ENCODE peak calls at places on chromosomes 16 and 17, in seven cellular contexts. J, N, L, R, Q, X and I are unnamed samples.

GRCh38 chr16:87582221-87582965 is 19.9 kb upstream of the JPH3 start:
- DNase-seq in J (no peak), Q (no peak), R (no peak), L (peak; percentile 75), N (no peak), X (peak; percentile 95), I (no peak)

GRCh38 chr17:82031303-82031884 is at the start of gene RAC3:
- DNase-seq in R (no peak), Q (no peak), J (peak; percentile 60), L (peak; percentile 11), N (no peak), X (peak; percentile 39), I (peak; percentile 72)

GRCh38 chr17:73278465-73279453 is 17.1 kb upstream of the CPSF4L start:
- DNase-seq in R (peak; percentile 88), L (no peak), Q (no peak), X (no peak), J (no peak), N (peak; percentile 31), I (no peak)

GRCh38 chr16:88045820-88046303 is 94.6 kb downstream of the BANP start:
- DNase-seq in X (no peak), Q (no peak), R (no peak), N (no peak), L (no peak), J (no peak), I (no peak)

GRCh38 chr16:89031715-89032659 is 55.0 kb upstream of the CBFA2T3 start:
- DNase-seq in X (no peak), L (no peak), R (no peak), J (no peak), Q (no peak), N (no peak), I (no peak)

GRCh38 chr16:79770244-79771064 is 169.9 kb upstream of the MAF start:
- DNase-seq in R (peak; percentile 89), Q (peak; percentile 79), N (peak; percentile 92), L (peak; percentile 40), X (peak; percentile 91), J (peak; percentile 96), I (peak; percentile 84)

GRCh38 chr16:84758627-84759026 is 58.8 kb downstream of the USP10 start:
- DNase-seq in Q (no peak), J (no peak), X (no peak), R (no peak), L (no peak), N (no peak), I (no peak)

GRCh38 chr16:81094771-81095251 is 1.4 kb downstream of the GCSH start:
- DNase-seq in R (peak; percentile 80), L (peak; percentile 16), J (no peak), N (no peak), X (peak; percentile 17), Q (no peak), I (no peak)

GRCh38 chr16:1105888-1106620 is 10.0 kb upstream of the C1QTNF8 start:
- DNase-seq in R (peak; percentile 32), L (peak; percentile 33), J (peak; percentile 57), X (peak; percentile 48), N (peak; percentile 81), Q (peak; percentile 91), I (peak; percentile 64)

GRCh38 chr17:66306413-66306812 is 4.0 kb downstream of the PRKCA start:
- DNase-seq in J (no peak), L (peak; percentile 73), Q (no peak), N (no peak), X (peak; percentile 54), R (no peak), I (no peak)

GRCh38 chr17:43917348-43918025 is 10.2 kb upstream of the MPP2 start:
- DNase-seq in R (peak; percentile 30), J (peak; percentile 77), N (peak; percentile 87), Q (peak; percentile 84), L (peak; percentile 10), X (peak; percentile 26), I (no peak)

GRCh38 chr17:80738020-80738380 is 193.4 kb downstream of the RPTOR start:
- DNase-seq in J (no peak), R (no peak), X (no peak), Q (no peak), N (no peak), L (no peak), I (no peak)

GRCh38 chr16:57791156-57791902 is 11.0 kb downstream of the KIFC3 start:
- DNase-seq in L (no peak), X (no peak), N (no peak), Q (no peak), J (no peak), R (no peak), I (no peak)
- H2AK5ac ChIP-seq in L (no peak overlapping the region), X (no peak overlapping the region), N (no peak overlapping the region), Q (no peak overlapping the region), J (no peak overlapping the region), R (no peak overlapping the region), I (no peak overlapping the region)

GRCh38 chr17:15493031-15493750 is 25.8 kb upstream of the CDRT4 start:
- DNase-seq in X (no peak), L (no peak), J (peak; percentile 60), N (no peak), R (no peak), Q (peak; percentile 50), I (no peak)
- H2AK5ac ChIP-seq in X (no peak overlapping the region), L (peak overlapping the region; percentile 24), J (peak overlapping the region; percentile 16), N (no peak overlapping the region), R (no peak overlapping the region), Q (peak overlapping the region; percentile 1), I (peak overlapping the region; percentile 72)

GRCh38 chr17:61214753-61215152 is 184.9 kb upstream of the TBX2 start:
- DNase-seq in N (no peak), J (no peak), L (no peak), Q (no peak), R (no peak), X (no peak), I (no peak)
- H2AK5ac ChIP-seq in N (no peak overlapping the region), J (no peak overlapping the region), L (no peak overlapping the region), Q (no peak overlapping the region), R (no peak overlapping the region), X (no peak overlapping the region), I (no peak overlapping the region)

GRCh38 chr17:38401459-38401858 is 26.8 kb upstream of the ARHGAP23 start:
- DNase-seq in Q (no peak), R (no peak), J (no peak), X (no peak), N (no peak), L (no peak), I (no peak)

GRCh38 chr17:38405654-38406053 is 22.6 kb upstream of the ARHGAP23 start:
- DNase-seq in N (peak; percentile 27), Q (no peak), R (no peak), X (no peak), J (no peak), L (no peak), I (no peak)

GRCh38 chr17:38402897-38403296 is 25.4 kb upstream of the ARHGAP23 start:
- DNase-seq in X (no peak), R (no peak), N (peak; percentile 68), J (no peak), Q (no peak), L (no peak), I (no peak)

GRCh38 chr17:38404174-38404943 is 23.9 kb upstream of the ARHGAP23 start:
- DNase-seq in J (no peak), L (no peak), N (peak; percentile 67), X (no peak), Q (peak; percentile 54), R (no peak), I (no peak)

GRCh38 chr17:38403491-38403890 is 24.8 kb upstream of the ARHGAP23 start:
- DNase-seq in N (peak; percentile 50), R (no peak), J (peak; percentile 67), Q (no peak), L (peak; percentile 20), X (peak; percentile 75), I (no peak)
- H2AK5ac ChIP-seq in N (no peak overlapping the region), R (no peak overlapping the region), J (no peak overlapping the region), Q (no peak overlapping the region), L (no peak overlapping the region), X (no peak overlapping the region), I (no peak overlapping the region)

DNA sequence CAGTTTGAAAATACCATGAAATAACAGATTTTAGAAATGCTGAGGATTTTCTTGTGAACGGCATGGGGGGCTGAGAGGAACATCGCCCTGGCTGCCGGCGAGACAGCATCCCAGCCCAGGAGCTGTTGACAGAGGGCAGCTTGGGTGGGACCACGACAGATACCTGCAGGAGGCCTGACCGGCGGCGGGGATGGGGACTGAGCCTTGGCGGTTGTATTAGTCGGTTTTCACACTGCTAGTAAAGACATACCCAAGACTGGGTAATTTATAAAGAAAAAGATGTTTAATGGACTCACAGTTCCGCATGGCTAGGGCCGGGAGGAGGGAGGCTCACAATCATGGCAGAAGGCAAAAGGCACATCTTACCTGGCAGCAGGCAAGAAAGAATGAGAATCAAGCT is 82.3 kb upstream of the DNAH17 start:
- DNase-seq in L (no peak), Q (no peak), X (no peak), J (no peak), R (no peak), N (no peak), I (no peak)
- H2AK5ac ChIP-seq in L (no peak overlapping the region), Q (no peak overlapping the region), X (peak overlapping the region; percentile 26), J (no peak overlapping the region), R (no peak overlapping the region), N (no peak overlapping the region), I (no peak overlapping the region)

GRCh38 chr17:39402890-39403605 is 1.6 kb upstream of the FBXL20 start:
- DNase-seq in R (no peak), J (no peak), Q (no peak), L (no peak), N (peak; percentile 47), X (no peak), I (no peak)
- H2AK5ac ChIP-seq in R (no peak overlapping the region), J (no peak overlapping the region), Q (no peak overlapping the region), L (no peak overlapping the region), N (no peak overlapping the region), X (no peak overlapping the region), I (no peak overlapping the region)

DNA sequence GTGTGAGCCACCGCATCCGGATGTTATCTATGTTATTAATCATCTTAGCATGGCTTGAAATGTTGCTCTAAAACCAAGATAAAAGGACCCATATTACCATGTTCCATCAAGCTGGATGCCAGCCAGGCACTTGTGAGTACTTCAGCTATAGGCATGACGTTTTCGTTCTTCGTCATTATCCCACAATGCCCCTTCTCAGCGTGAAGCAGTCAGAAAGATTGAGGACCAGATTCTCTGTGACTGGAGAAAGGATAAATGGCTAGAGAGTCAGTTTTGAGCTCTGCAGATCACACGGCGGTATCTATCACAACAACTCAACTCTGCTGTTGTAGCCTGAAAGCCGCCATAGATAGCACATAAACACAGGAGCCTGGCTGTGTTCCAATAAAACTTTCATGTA is 29.8 kb upstream of the LCMT1 start:
- DNase-seq in R (no peak), Q (no peak), L (no peak), X (no peak), N (no peak), J (no peak), I (no peak)
- H2AK5ac ChIP-seq in R (no peak overlapping the region), Q (no peak overlapping the region), L (no peak overlapping the region), X (no peak overlapping the region), N (no peak overlapping the region), J (no peak overlapping the region), I (no peak overlapping the region)

DNA sequence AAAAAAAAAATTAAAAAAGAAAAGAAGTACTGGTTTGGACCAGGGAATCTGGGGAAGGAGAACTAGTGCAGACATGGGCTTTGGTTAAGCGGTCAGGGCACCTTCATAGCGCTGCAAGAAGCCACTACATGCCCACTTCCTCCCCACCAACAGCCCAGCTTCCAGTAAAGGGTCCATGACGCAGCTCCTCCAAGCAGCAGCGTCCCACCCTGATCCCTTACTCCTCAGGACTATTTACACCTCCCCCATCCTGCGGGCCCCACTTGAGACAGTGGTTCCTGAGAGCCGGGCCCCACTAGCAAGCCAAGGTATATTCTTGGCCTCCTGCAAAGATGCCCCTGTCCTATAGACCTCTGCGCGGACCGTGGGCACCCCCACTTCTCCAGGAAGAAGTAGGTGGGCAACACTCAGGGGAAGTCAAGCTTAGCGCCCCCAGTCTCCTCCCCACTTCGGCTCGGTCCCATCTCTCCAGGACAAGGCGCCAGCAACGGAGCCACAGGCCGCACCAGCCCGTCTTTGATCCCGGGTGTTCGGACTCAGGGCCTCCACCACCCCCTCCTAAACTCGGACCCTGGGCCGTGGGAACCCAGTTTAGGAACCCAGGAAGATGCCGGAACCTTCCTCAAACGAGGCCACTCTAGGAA is 913 bp upstream of the PRR14 start:
- DNase-seq in N (no peak), X (no peak), J (no peak), R (no peak), L (no peak), Q (no peak), I (no peak)
- H2AK5ac ChIP-seq in N (no peak overlapping the region), X (peak overlapping the region; percentile 67), J (peak overlapping the region; percentile 58), R (peak overlapping the region; percentile 77), L (peak overlapping the region; percentile 24), Q (no peak overlapping the region), I (peak overlapping the region; percentile 98)